ENCODE peak calls at places on chromosomes 1 and 21, in eight cellular contexts. X is tibial artery, T is uterus, D is B cell, B is HCT116, J is foreskin fibroblast, U is Panc1, E is BE2C. C is an unnamed sample.

GRCh38 chr21:38853421-38853919 is 47.7 kb downstream of the ETS2 start:
- DNase-seq in E (peak), T (no peak), U (peak), D (peak), J (peak), X (no peak), B (peak), C (no peak)

GRCh38 chr1:119310301-119310700 is 58.3 kb upstream of the HAO2 start:
- DNase-seq in X (no peak), D (no peak), E (no peak), U (no peak), B (no peak), T (no peak), J (no peak), C (no peak)

GRCh38 chr1:182739545-182739944 is 50.0 kb upstream of the NPL start:
- DNase-seq in U (no peak), D (no peak), J (no peak), T (no peak), X (no peak), E (peak), B (no peak), C (peak)

GRCh38 chr1:234368320-234369032 is 4.8 kb upstream of the COA6 start:
- DNase-seq in T (no peak), E (no peak), B (no peak), X (no peak), U (no peak), D (no peak), J (no peak), C (no peak)

GRCh38 chr1:193104906-193105820 is at the start of gene GLRX2:
- DNase-seq in U (peak), D (peak), T (peak), E (peak), B (peak), X (peak), J (peak), C (peak)

GRCh38 chr1:18217398-18218043 is 109.9 kb downstream of the IGSF21 start:
- DNase-seq in T (no peak), J (no peak), U (no peak), D (no peak), B (peak), E (peak), X (peak), C (no peak)

GRCh38 chr21:16519012-16519411 is 789.2 kb downstream of the USP25 start:
- DNase-seq in T (no peak), D (no peak), E (no peak), J (peak), U (no peak), B (no peak), X (no peak), C (no peak)

GRCh38 chr1:207227131-207227630 is 94.3 kb upstream of the CD55 start:
- DNase-seq in D (no peak), U (no peak), X (no peak), T (no peak), J (no peak), E (no peak), B (no peak), C (no peak)

GRCh38 chr1:61588736-61589381 is 136.1 kb downstream of the TM2D1 start:
- DNase-seq in U (peak), D (no peak), X (no peak), E (peak), J (peak), B (peak), T (peak), C (peak)

GRCh38 chr1:48532976-48533375 is 61.0 kb upstream of the SPATA6 start:
- DNase-seq in T (no peak), U (no peak), X (no peak), B (no peak), E (no peak), J (no peak), D (no peak), C (no peak)

GRCh38 chr1:69691179-69691578 is 123.5 kb downstream of the LRRC7 start:
- DNase-seq in T (no peak), X (no peak), J (no peak), E (no peak), B (no peak), D (no peak), U (no peak), C (no peak)

GRCh38 chr21:21156919-21157318 is 158.7 kb downstream of the NCAM2 start:
- DNase-seq in T (no peak), E (no peak), B (no peak), X (no peak), D (no peak), U (no peak), J (peak), C (no peak)

GRCh38 chr1:1788646-1789431 is 10.6 kb upstream of the NADK start:
- DNase-seq in B (no peak), T (no peak), E (peak), D (no peak), U (no peak), X (no peak), J (peak), C (peak)

GRCh38 chr1:184379111-184379752 is 7.6 kb upstream of the C1orf21 start:
- DNase-seq in U (no peak), B (no peak), J (peak), X (no peak), E (peak), T (no peak), D (no peak), C (no peak)

GRCh38 chr1:167016090-167016750 is 27.1 kb downstream of the MAEL start:
- DNase-seq in J (no peak), X (no peak), D (no peak), U (no peak), T (no peak), B (no peak), E (no peak), C (no peak)

GRCh38 chr1:113542221-113542701 is 151.9 kb downstream of the MAGI3 start:
- DNase-seq in T (no peak), U (no peak), J (peak), D (no peak), B (no peak), E (peak), X (no peak), C (no peak)

GRCh38 chr21:29295066-29295650 is 3.6 kb upstream of the BACH1 start:
- DNase-seq in U (no peak), B (no peak), E (no peak), D (no peak), T (no peak), J (no peak), X (no peak), C (no peak)

GRCh38 chr1:3428899-3429298 is 25.6 kb upstream of the ARHGEF16 start:
- DNase-seq in E (no peak), D (no peak), T (no peak), U (no peak), J (no peak), X (no peak), B (no peak), C (no peak)

GRCh38 chr1:29599826-29600225 is 363.5 kb downstream of the PTPRU start:
- DNase-seq in B (no peak), D (no peak), U (no peak), J (no peak), X (no peak), T (no peak), E (no peak), C (no peak)

GRCh38 chr1:34162852-34163766 is 1.9 kb downstream of the CSMD2 start:
- DNase-seq in X (peak), U (no peak), E (peak), D (no peak), J (peak), T (peak), B (peak), C (peak)

GRCh38 chr1:50704126-50704525 is 255.9 kb downstream of the FAF1 start:
- DNase-seq in D (no peak), J (peak), X (no peak), B (peak), E (peak), U (peak), T (no peak), C (no peak)

GRCh38 chr1:204157942-204158341 is 6.1 kb upstream of the ETNK2 start:
- DNase-seq in U (no peak), D (no peak), J (no peak), B (no peak), E (no peak), X (no peak), T (no peak), C (no peak)

GRCh38 chr21:34072145-34073031 is 990 bp upstream of the MRPS6 start:
- DNase-seq in T (no peak), X (peak), D (no peak), U (no peak), E (no peak), B (no peak), J (peak), C (no peak)

GRCh38 chr1:180953291-180953747 is 40.6 kb downstream of the KIAA1614 start:
- DNase-seq in D (peak), X (no peak), J (no peak), T (no peak), U (no peak), E (no peak), B (no peak), C (no peak)

GRCh38 chr1:54803761-54804470 is 2.8 kb upstream of the TTC22 start:
- DNase-seq in E (no peak), T (peak), B (no peak), X (peak), U (no peak), D (no peak), J (peak), C (no peak)

GRCh38 chr1:200409203-200409760 is 554 bp downstream of the ZNF281 start:
- DNase-seq in J (peak), U (no peak), D (peak), E (peak), B (no peak), T (peak), X (peak), C (peak)

GRCh38 chr1:79215311-79215710 is 208.8 kb upstream of the ADGRL4 start:
- DNase-seq in E (no peak), D (no peak), T (no peak), J (no peak), X (no peak), B (no peak), U (no peak), C (no peak)

GRCh38 chr21:17848228-17848627 is 29.1 kb upstream of the C21orf91 start:
- DNase-seq in J (peak), X (peak), T (peak), B (no peak), D (no peak), U (no peak), E (no peak), C (no peak)

GRCh38 chr1:155871390-155871789 is 12.0 kb downstream of the SYT11 start:
- DNase-seq in D (no peak), E (peak), B (no peak), J (peak), U (no peak), X (peak), T (no peak), C (no peak)

GRCh38 chr21:29849735-29850176 is 90.0 kb downstream of the GRIK1 start:
- DNase-seq in B (no peak), T (no peak), U (peak), X (peak), J (peak), E (peak), D (peak), C (peak)

GRCh38 chr1:216723274-216723780 is at the start of gene ESRRG:
- DNase-seq in X (no peak), U (no peak), D (no peak), T (no peak), B (no peak), E (peak), J (peak), C (peak)

GRCh38 chr1:238281418-238281817 is 390.7 kb upstream of the ZP4 start:
- DNase-seq in U (no peak), E (no peak), D (no peak), T (no peak), B (no peak), X (no peak), J (no peak), C (no peak)

GRCh38 chr1:53134961-53135734 is 7.3 kb downstream of the SLC1A7 start:
- DNase-seq in X (peak), T (peak), E (no peak), U (no peak), J (peak), B (no peak), D (no peak), C (no peak)

GRCh38 chr1:54663723-54664122 is 22.1 kb downstream of the MROH7 start:
- DNase-seq in X (no peak), T (no peak), J (no peak), D (no peak), U (no peak), B (no peak), E (no peak), C (no peak)

GRCh38 chr1:46735708-46736324 is 16.9 kb upstream of the EFCAB14 start:
- DNase-seq in B (peak), J (peak), E (no peak), D (no peak), X (no peak), U (no peak), T (no peak), C (no peak)

GRCh38 chr1:54200519-54200997 is 591 bp downstream of the MRPL37 start:
- DNase-seq in J (no peak), B (no peak), T (no peak), X (no peak), D (no peak), E (no peak), U (no peak), C (peak)

GRCh38 chr1:203915811-203916210 is 54.4 kb downstream of the SNRPE start:
- DNase-seq in J (peak), D (no peak), U (peak), T (no peak), E (no peak), X (no peak), B (no peak), C (no peak)

GRCh38 chr1:10257851-10258250 is 47.5 kb downstream of the KIF1B start:
- DNase-seq in T (no peak), J (peak), X (no peak), U (no peak), D (no peak), B (no peak), E (no peak), C (peak)

GRCh38 chr1:201310986-201311355 is 27.7 kb downstream of the PKP1 start:
- DNase-seq in D (no peak), X (no peak), U (no peak), E (no peak), T (no peak), J (peak), B (no peak), C (no peak)

DNA sequence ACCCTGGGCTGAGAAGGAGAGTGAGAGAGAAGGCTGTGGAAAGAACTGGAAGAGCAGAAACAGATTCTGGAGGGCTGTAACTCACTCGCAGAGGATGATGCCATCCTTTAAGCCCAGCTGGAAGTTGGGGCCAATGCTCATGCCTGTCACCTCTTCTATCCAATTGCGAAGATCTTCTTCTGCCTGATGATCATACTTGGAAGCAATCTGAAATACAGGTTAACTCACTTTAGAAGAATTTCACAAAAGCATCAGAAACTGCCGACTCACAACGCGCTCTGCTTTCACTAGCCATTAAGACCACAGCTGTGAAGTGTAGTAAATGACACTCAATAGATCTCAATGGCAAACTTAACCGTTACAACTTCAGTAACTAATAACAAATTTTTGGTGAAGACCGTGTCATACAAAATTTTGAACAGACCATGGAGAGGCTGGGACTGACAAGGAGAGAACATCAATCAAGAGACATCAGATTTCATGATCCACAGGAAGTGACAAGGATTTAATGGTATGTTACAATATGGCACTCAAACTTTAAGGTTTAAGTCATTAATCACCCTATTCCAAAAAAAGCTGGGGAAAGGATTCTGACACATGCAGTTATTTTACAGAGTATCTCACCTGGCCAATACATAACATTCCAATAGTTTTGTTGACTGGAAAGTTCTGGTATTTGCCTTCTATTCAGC is 23.4 kb downstream of the CNN3 start:
- DNase-seq in T (no peak), X (no peak), U (no peak), B (no peak), E (no peak), J (no peak), D (no peak), C (no peak)
- TF ChIP-seq CTCF in T (no peak), X (no peak), U (no peak), B (no peak), E (no peak), J (no peak), D (no peak), C (no peak)

DNA sequence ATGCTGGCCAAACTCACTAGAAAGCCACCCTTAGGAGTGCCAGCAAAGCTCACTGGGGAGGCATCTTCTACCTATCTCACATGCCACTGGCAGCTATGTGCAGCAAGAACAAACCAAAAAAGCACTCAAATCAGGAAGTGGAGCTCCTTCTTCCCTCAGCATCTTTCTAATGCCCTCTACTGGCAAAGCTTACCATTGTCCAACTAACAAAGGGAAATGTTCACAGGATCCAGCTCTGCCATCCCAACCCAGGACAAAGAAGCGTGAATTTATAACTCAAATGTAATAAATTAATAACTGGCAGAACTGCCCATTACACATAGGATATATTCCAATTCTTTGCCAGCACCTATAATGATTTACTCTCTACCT is 38.9 kb downstream of the LEPR start:
- DNase-seq in D (no peak), T (no peak), X (no peak), U (peak), E (no peak), J (peak), B (peak), C (no peak)
- TF ChIP-seq CTCF in D (peak), T (no peak), X (no peak), U (peak), E (peak), J (peak), B (peak), C (no peak)

GRCh38 chr21:37085726-37086125 is 12.7 kb downstream of the TTC3 start:
- DNase-seq in D (no peak), T (no peak), J (no peak), X (no peak), U (no peak), B (no peak), E (no peak), C (no peak)
- TF ChIP-seq CTCF in D (no peak), T (no peak), J (no peak), X (no peak), U (no peak), B (no peak), E (no peak), C (no peak)

GRCh38 chr1:226568077-226568831 is 19.7 kb downstream of the STUM start:
- DNase-seq in X (no peak), T (peak), J (peak), B (peak), E (peak), U (no peak), D (peak), C (peak)
- TF ChIP-seq CTCF in X (peak), T (no peak), J (peak), B (peak), E (peak), U (peak), D (no peak), C (no peak)

DNA sequence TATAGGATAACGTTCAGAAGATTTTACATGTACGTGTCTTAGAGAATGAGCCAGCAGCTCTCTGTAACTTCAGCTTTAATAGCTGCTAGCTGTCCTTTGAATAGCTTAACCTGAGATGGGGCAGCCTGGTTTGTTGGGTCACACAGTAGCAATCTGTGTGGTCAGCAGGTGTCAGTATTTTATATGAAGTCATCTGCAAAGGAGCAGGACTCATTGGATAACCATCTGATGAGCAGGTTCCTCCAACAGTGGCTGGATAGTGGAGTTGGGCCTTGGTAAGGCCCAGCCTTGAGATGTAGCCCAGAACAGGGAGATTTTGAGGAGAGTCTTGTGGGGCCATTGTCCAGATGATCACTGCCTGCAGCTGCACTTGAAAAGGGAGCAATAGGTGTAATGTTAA is 6.4 kb downstream of the GSTM5 start:
- DNase-seq in E (no peak), U (no peak), D (no peak), X (no peak), T (no peak), J (peak), B (peak), C (no peak)
- TF ChIP-seq CTCF in E (peak), U (peak), D (no peak), X (no peak), T (no peak), J (no peak), B (no peak), C (no peak)

GRCh38 chr21:15207635-15208370 is 143.0 kb upstream of the NRIP1 start:
- DNase-seq in E (no peak), T (no peak), U (no peak), X (no peak), D (no peak), B (no peak), J (no peak), C (no peak)

GRCh38 chr21:15204140-15204774 is 139.5 kb upstream of the NRIP1 start:
- DNase-seq in D (no peak), X (no peak), T (no peak), U (no peak), E (no peak), J (no peak), B (no peak), C (no peak)

GRCh38 chr21:15204887-15205286 is 140.1 kb upstream of the NRIP1 start:
- DNase-seq in D (no peak), E (no peak), J (no peak), B (no peak), U (no peak), T (no peak), X (no peak), C (no peak)

GRCh38 chr21:15207231-15207630 is 142.4 kb upstream of the NRIP1 start:
- DNase-seq in U (no peak), J (peak), T (no peak), B (no peak), D (no peak), E (no peak), X (no peak), C (no peak)

GRCh38 chr21:15206514-15206913 is 141.7 kb upstream of the NRIP1 start:
- DNase-seq in X (no peak), T (no peak), B (no peak), E (no peak), J (no peak), U (no peak), D (no peak), C (no peak)
- TF ChIP-seq CTCF in X (no peak), T (no peak), B (no peak), E (no peak), J (no peak), U (no peak), D (no peak), C (no peak)

GRCh38 chr1:241202321-241202845 is 154.6 kb downstream of the RGS7 start:
- DNase-seq in U (no peak), J (peak), E (no peak), D (no peak), X (no peak), T (no peak), B (no peak), C (no peak)
- TF ChIP-seq CTCF in U (no peak), J (no peak), E (no peak), D (no peak), X (no peak), T (no peak), B (no peak), C (no peak)

DNA sequence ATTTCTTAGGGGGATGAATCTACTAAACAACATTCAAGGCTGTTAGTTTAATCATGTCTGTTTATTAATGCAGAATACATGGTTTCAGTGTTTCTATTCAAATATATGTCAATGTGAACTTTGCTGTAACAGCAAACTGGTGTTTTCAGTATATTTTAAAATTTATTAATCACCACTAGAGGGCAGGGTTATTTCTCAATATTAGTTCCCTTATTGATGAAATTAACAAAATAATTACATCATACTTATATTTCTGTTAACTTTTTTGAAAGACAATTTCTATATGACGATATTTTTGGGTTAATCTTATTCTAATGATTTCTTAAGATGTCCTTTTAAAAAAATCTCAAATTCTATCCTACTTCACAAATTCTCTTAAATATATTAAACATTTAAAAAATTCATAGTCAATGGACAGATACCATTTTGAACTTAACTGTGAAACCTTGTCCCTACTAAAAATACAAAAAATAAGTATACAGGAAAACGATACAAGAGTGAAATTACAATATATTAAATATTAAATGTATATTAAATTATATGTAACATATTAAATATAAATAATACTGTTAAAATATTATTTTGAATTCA is 1034.1 kb upstream of the PRMT6 start:
- DNase-seq in D (no peak), X (no peak), U (no peak), B (no peak), J (peak), T (no peak), E (no peak), C (no peak)
- TF ChIP-seq CTCF in D (peak), X (no peak), U (no peak), B (peak), J (no peak), T (no peak), E (peak), C (peak)